ENCODE peak calls at places on chromosomes 12 and 14, in four cellular contexts. F is foreskin fibroblast, Y is chondrocyte, M is RPMI7951. R is an unnamed sample.

GRCh38 chr12:11958216-11959091 is 112.3 kb upstream of the BCL2L14 start:
- DNase-seq in F (peak; percentile 92), Y (no peak), M (peak; percentile 89), R (no peak)

GRCh38 chr12:132453361-132454133 is 36.4 kb upstream of the FBRSL1 start:
- DNase-seq in F (no peak), Y (peak; percentile 80), M (peak; percentile 54), R (no peak)

GRCh38 chr12:111211910-111212757 is 156.8 kb downstream of the PHETA1 start:
- DNase-seq in F (no peak), Y (no peak), M (no peak), R (no peak)

GRCh38 chr14:77961853-77962580 is 162.1 kb downstream of the ADCK1 start:
- DNase-seq in F (no peak), Y (no peak), M (no peak), R (no peak)

GRCh38 chr12:113366827-113367226 is 8.4 kb downstream of the PLBD2 start:
- DNase-seq in F (no peak), Y (no peak), M (peak; percentile 20), R (no peak)

GRCh38 chr12:5745251-5745888 is 199.7 kb downstream of the ANO2 start:
- DNase-seq in F (peak; percentile 10), Y (no peak), M (peak; percentile 59), R (no peak)

GRCh38 chr12:122659579-122659978 is 43.6 kb downstream of the HCAR2 start:
- DNase-seq in F (no peak), Y (no peak), M (peak; percentile 73), R (no peak)

GRCh38 chr12:131872154-131873046 is 22.0 kb upstream of the ULK1 start:
- DNase-seq in F (peak; percentile 95), Y (no peak), M (peak; percentile 98), R (no peak)

GRCh38 chr12:6647083-6647604 is at the start of gene ACRBP:
- DNase-seq in F (peak; percentile 55), Y (no peak), M (peak; percentile 59), R (no peak)

GRCh38 chr14:104805326-104805678 is 4.4 kb downstream of the ZBTB42 start:
- DNase-seq in F (peak; percentile 85), Y (no peak), M (peak; percentile 86), R (no peak)

GRCh38 chr14:35405304-35405996 is 901 bp upstream of the NFKBIA start:
- DNase-seq in F (no peak), Y (no peak), M (no peak), R (no peak)

GRCh38 chr14:52063107-52063506 is 5.8 kb downstream of the NID2 start:
- DNase-seq in F (no peak), Y (no peak), M (no peak), R (no peak)

GRCh38 chr14:41830679-41831078 is 224.0 kb downstream of the LRFN5 start:
- DNase-seq in F (peak; percentile 4), Y (no peak), M (no peak), R (no peak)

GRCh38 chr14:58078471-58078870 is 73.5 kb downstream of the ARMH4 start:
- DNase-seq in F (no peak), Y (no peak), M (peak; percentile 5), R (no peak)

GRCh38 chr12:24814379-24815086 is 134.4 kb downstream of the BCAT1 start:
- DNase-seq in F (no peak), Y (no peak), M (no peak), R (no peak)

GRCh38 chr12:49030714-49031572 is 12.4 kb upstream of the PRKAG1 start:
- DNase-seq in F (no peak), Y (peak; percentile 85), M (no peak), R (no peak)

GRCh38 chr14:67623114-67623513 is 3.4 kb downstream of the ARG2 start:
- DNase-seq in F (no peak), Y (no peak), M (no peak), R (no peak)

GRCh38 chr12:47767197-47767724 is 5.8 kb upstream of the SLC48A1 start:
- DNase-seq in F (no peak), Y (no peak), M (peak; percentile 20), R (no peak)

GRCh38 chr14:74852922-74853530 is 22.9 kb downstream of the PROX2 start:
- DNase-seq in F (peak; percentile 86), Y (no peak), M (no peak), R (no peak)

GRCh38 chr14:74505831-74506230 is 12.3 kb downstream of the ISCA2 start:
- DNase-seq in F (no peak), Y (no peak), M (no peak), R (no peak)

GRCh38 chr12:10366875-10367274 is 23.0 kb downstream of the KLRK1 start:
- DNase-seq in F (peak; percentile 28), Y (no peak), M (peak; percentile 74), R (no peak)

GRCh38 chr14:75095690-75096089 is 26.2 kb downstream of the ZC2HC1C start:
- DNase-seq in F (no peak), Y (no peak), M (no peak), R (no peak)

GRCh38 chr14:52987042-52987441 is 36.2 kb upstream of the FERMT2 start:
- DNase-seq in F (no peak), Y (no peak), M (no peak), R (no peak)

GRCh38 chr14:65040666-65041433 is 54.2 kb downstream of the FNTB start:
- DNase-seq in F (no peak), Y (no peak), M (no peak), R (no peak)

GRCh38 chr14:67999290-67999689 is 179.7 kb downstream of the RAD51B start:
- DNase-seq in F (peak; percentile 43), Y (no peak), M (peak; percentile 65), R (no peak)

GRCh38 chr14:104585966-104586702 is 6.6 kb downstream of the C14orf180 start:
- DNase-seq in F (no peak), Y (no peak), M (no peak), R (no peak)

GRCh38 chr12:119804011-119804641 is 73.0 kb downstream of the CIT start:
- DNase-seq in F (peak; percentile 80), Y (no peak), M (peak; percentile 67), R (no peak)

GRCh38 chr12:113277511-113277910 is 56.2 kb downstream of the TPCN1 start:
- DNase-seq in F (no peak), Y (peak; percentile 72), M (no peak), R (no peak)

GRCh38 chr14:91796622-91797347 is 64.9 kb upstream of the CATSPERB start:
- DNase-seq in F (no peak), Y (no peak), M (no peak), R (no peak)

GRCh38 chr14:32576088-32576795 is 247.1 kb downstream of the AKAP6 start:
- DNase-seq in F (no peak), Y (no peak), M (peak; percentile 54), R (no peak)

R was measured in activated gamma-delta T cell.